ENCODE peak calls at places on chromosomes 4 and X, in eight cellular contexts. F, W, M, H, S, Q, R and T are unnamed samples.
A peak's percentile ranks its signal among the peaks of the same experiment; 100 is the strongest.

GRCh38 chr4:38177792-38178665 is 217.8 kb downstream of the PTTG2 start:
- DNase-seq in F (no peak), W (peak; percentile 78), M (no peak), H (no peak), S (no peak), Q (no peak), R (no peak), T (no peak)

GRCh38 chr4:25856756-25857155 is 6.0 kb downstream of the SEL1L3 start:
- DNase-seq in F (no peak), W (no peak), M (no peak), H (no peak), S (no peak), Q (no peak), R (no peak), T (no peak)

GRCh38 chrX:107542500-107542899 is 85.8 kb upstream of the PRPS1 start:
- DNase-seq in F (peak; percentile 34), W (no peak), M (peak; percentile 73), H (peak; percentile 12), S (peak; percentile 48), Q (peak; percentile 15), R (no peak), T (peak; percentile 30)

GRCh38 chrX:108022491-108023089 is 22.3 kb upstream of the VSIG1 start:
- DNase-seq in F (peak; percentile 5), W (no peak), M (no peak), H (no peak), S (peak; percentile 61), Q (peak; percentile 58), R (no peak), T (no peak)

GRCh38 chr4:182261651-182262223 is 18.5 kb downstream of the TENM3 start:
- DNase-seq in F (no peak), W (no peak), M (no peak), H (no peak), S (no peak), Q (no peak), R (no peak), T (no peak)

GRCh38 chr4:965766-966134 is 7.6 kb downstream of the DGKQ start:
- DNase-seq in F (no peak), W (no peak), M (no peak), H (no peak), S (no peak), Q (no peak), R (no peak), T (no peak)

GRCh38 chr4:26047795-26048194 is 133.8 kb downstream of the SMIM20 start:
- DNase-seq in F (no peak), W (no peak), M (no peak), H (no peak), S (no peak), Q (no peak), R (no peak), T (no peak)

GRCh38 chr4:38174811-38175210 is 214.6 kb downstream of the PTTG2 start:
- DNase-seq in F (peak; percentile 48), W (no peak), M (no peak), H (no peak), S (no peak), Q (no peak), R (no peak), T (no peak)

GRCh38 chrX:108396986-108397385 is 41.2 kb downstream of the COL4A6 start:
- DNase-seq in F (no peak), W (no peak), M (no peak), H (no peak), S (no peak), Q (peak; percentile 16), R (no peak), T (no peak)

GRCh38 chr4:38060829-38061431 is 100.7 kb downstream of the PTTG2 start:
- DNase-seq in F (peak; percentile 62), W (no peak), M (no peak), H (no peak), S (no peak), Q (no peak), R (no peak), T (peak; percentile 51)

GRCh38 chr4:131613824-131614216 is 1535.3 kb upstream of the PCDH10 start:
- DNase-seq in F (peak; percentile 0), W (no peak), M (no peak), H (no peak), S (no peak), Q (no peak), R (no peak), T (no peak)

GRCh38 chr4:114249561-114250356 is 270.3 kb upstream of the ARSJ start:
- DNase-seq in F (no peak), W (no peak), M (no peak), H (no peak), S (peak; percentile 17), Q (peak; percentile 52), R (no peak), T (no peak)

GRCh38 chrX:49271341-49271740 is 1.7 kb downstream of the PPP1R3F start:
- DNase-seq in F (no peak), W (no peak), M (no peak), H (peak; percentile 14), S (peak; percentile 46), Q (peak; percentile 9), R (no peak), T (no peak)

GRCh38 chr4:63361628-63362027 is 1047.6 kb downstream of the TECRL start:
- DNase-seq in F (no peak), W (no peak), M (no peak), H (no peak), S (peak; percentile 25), Q (peak; percentile 2), R (no peak), T (no peak)

GRCh38 chr4:140858897-140859296 is 102.7 kb upstream of the TBC1D9 start:
- DNase-seq in F (peak; percentile 15), W (no peak), M (no peak), H (no peak), S (no peak), Q (peak; percentile 33), R (no peak), T (no peak)

DNA sequence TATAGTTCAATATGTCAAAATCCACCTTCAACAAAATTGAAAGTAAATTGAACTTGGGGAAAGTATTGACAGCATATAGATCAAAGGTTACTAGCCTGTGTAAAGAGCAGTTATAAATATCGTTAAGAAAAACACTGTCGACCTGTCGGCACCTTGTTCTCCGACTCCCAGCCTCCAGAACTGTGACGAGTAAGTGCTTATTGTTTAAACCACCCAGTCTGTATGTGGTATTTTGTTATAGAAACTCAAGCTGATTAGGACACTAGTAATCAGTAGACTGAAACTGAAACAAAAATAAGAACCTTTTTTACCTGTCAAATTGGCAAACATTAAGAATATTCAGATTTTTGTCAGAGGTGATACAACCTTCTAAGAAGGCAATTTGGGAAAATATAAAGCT is 17.0 kb downstream of the HTT start:
- DNase-seq in F (no peak), W (no peak), M (no peak), H (no peak), S (no peak), Q (no peak), R (no peak), T (no peak)
- H3K36me3 ChIP-seq in F (peaks cover 16% of the 10 kb centered on the region), W (no peaks in the 10 kb centered on the region), M (peaks cover 8% of the 10 kb centered on the region), H (no peaks in the 10 kb centered on the region), S (no peaks in the 10 kb centered on the region), Q (peaks cover 4% of the 10 kb centered on the region), R (peaks cover 5% of the 10 kb centered on the region), T (no peaks in the 10 kb centered on the region)

DNA sequence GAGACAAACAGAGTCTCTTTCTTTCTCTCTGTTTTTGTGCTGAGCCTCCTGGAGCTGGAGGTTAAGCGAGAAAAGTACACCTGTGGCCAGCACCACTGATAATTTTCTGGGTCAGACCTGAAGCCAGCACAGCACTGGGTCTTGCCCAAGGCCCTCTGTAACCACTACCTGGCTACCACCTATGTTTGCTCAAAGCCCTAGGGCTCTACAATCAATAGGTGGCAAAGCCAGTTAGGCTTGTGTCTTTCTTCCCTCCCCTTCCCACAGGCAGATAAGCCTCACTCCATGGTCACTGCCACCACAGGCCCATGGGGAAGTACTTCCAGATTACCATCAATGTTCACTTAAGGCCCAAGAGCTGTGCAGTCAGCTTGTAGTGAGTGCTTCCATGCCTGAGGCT is 35.2 kb upstream of the ARMCX4 start:
- DNase-seq in F (no peak), W (no peak), M (no peak), H (no peak), S (no peak), Q (no peak), R (no peak), T (no peak)
- H3K36me3 ChIP-seq in F (no peaks in the 10 kb centered on the region), W (no peaks in the 10 kb centered on the region), M (no peaks in the 10 kb centered on the region), H (no peaks in the 10 kb centered on the region), S (no peaks in the 10 kb centered on the region), Q (no peaks in the 10 kb centered on the region), R (no peaks in the 10 kb centered on the region), T (no peaks in the 10 kb centered on the region)

GRCh38 chr4:186593587-186593973 is 38.2 kb upstream of the MTNR1A start:
- DNase-seq in F (no peak), W (no peak), M (no peak), H (no peak), S (no peak), Q (no peak), R (no peak), T (no peak)

GRCh38 chr4:186598686-186599085 is 43.3 kb upstream of the MTNR1A start:
- DNase-seq in F (no peak), W (no peak), M (no peak), H (no peak), S (no peak), Q (no peak), R (no peak), T (no peak)

GRCh38 chr4:186599483-186599882 is 44.1 kb upstream of the MTNR1A start:
- DNase-seq in F (no peak), W (no peak), M (no peak), H (no peak), S (no peak), Q (no peak), R (no peak), T (no peak)

GRCh38 chr4:186596346-186596745 is 41.0 kb upstream of the MTNR1A start:
- DNase-seq in F (no peak), W (no peak), M (no peak), H (no peak), S (no peak), Q (no peak), R (no peak), T (no peak)

DNA sequence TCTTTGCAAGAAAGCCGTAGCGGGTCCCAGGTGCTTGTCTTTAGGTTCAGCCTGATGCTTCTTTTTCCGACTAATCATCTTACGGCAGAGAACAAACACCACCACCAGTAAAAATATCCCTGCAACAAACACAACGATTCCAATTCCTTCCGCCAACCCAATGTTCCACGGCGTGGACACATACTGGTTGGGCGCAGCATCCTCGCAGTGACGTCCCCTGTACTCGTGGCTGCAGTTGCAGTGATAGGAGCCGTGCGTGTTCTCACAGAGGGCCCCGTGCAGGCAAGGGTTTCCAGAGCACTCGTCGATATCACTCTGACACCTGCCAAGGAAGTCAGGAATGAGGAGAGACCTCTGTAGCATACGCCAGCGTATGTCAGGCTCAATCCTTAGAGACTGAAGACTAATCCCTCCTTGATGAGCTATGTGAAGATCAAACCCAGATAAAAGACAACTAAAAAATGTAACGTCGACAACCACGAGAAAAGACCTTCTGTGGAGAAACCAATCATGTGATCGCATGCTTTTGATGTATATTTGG is 41.6 kb upstream of the MTNR1A start:
- DNase-seq in F (no peak), W (no peak), M (no peak), H (no peak), S (no peak), Q (no peak), R (no peak), T (no peak)
- H3K36me3 ChIP-seq in F (peaks cover 79% of the 10 kb centered on the region), W (no peaks in the 10 kb centered on the region), M (peaks cover 43% of the 10 kb centered on the region), H (no peaks in the 10 kb centered on the region), S (peaks cover 18% of the 10 kb centered on the region), Q (peaks cover 28% of the 10 kb centered on the region), R (peaks cover 41% of the 10 kb centered on the region), T (no peaks in the 10 kb centered on the region)

DNA sequence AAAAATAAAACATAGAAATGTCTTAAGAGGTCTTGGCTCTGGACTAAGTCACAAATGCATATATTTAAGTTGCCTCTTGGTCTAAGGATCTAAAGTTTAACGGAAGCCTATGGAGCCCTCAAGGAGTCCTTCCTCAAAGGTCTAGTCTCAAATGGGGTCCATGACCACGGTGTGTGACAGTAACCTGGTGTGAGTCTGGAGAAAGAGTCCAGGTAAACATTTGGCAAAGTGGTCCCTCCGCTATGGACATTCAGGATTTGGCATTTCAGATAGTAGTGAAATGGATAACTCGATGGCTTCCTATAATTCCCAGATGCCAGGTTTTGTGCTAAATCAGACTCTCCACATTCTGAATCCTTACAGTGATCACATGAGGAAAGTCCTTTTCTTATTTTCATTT is 44.2 kb downstream of the RHOH start:
- DNase-seq in F (no peak), W (no peak), M (no peak), H (no peak), S (no peak), Q (no peak), R (no peak), T (no peak)
- H3K36me3 ChIP-seq in F (no peaks in the 10 kb centered on the region), W (no peaks in the 10 kb centered on the region), M (no peaks in the 10 kb centered on the region), H (no peaks in the 10 kb centered on the region), S (no peaks in the 10 kb centered on the region), Q (no peaks in the 10 kb centered on the region), R (no peaks in the 10 kb centered on the region), T (no peaks in the 10 kb centered on the region)